ENCODE peak calls at places on chromosomes 2 and 18, in eight cellular contexts. R, V, U, G, E, W, L and Y are unnamed samples.

GRCh38 chr18:79903071-79903635 is 48.3 kb downstream of the SLC66A2 start:
- DNase-seq in R (no peak), G (no peak), U (peak), V (no peak), E (peak), W (no peak), L (no peak), Y (peak)

GRCh38 chr18:76458522-76459311 is 36.3 kb downstream of the ZNF516 start:
- DNase-seq in G (no peak), L (no peak), W (no peak), E (peak), V (no peak), R (no peak), U (no peak), Y (no peak)

GRCh38 chr2:139162456-139162855 is 382.3 kb upstream of the NXPH2 start:
- DNase-seq in E (no peak), R (no peak), U (peak), G (no peak), L (no peak), V (no peak), W (no peak), Y (no peak)

GRCh38 chr2:218476676-218477075 is 57.8 kb downstream of the VIL1 start:
- DNase-seq in G (no peak), U (no peak), L (no peak), V (no peak), R (peak), E (no peak), W (no peak), Y (no peak)

GRCh38 chr2:154692927-154693326 is 5.6 kb upstream of the KCNJ3 start:
- DNase-seq in G (no peak), W (no peak), V (no peak), L (no peak), E (no peak), U (no peak), R (peak), Y (no peak)

GRCh38 chr2:225411452-225411851 is 11.9 kb downstream of the NYAP2 start:
- DNase-seq in L (no peak), G (no peak), W (no peak), U (no peak), R (no peak), V (no peak), E (no peak), Y (no peak)

GRCh38 chr18:57789105-57789504 is 14.0 kb downstream of the ATP8B1 start:
- DNase-seq in L (no peak), G (no peak), E (no peak), R (peak), U (no peak), V (no peak), W (peak), Y (no peak)

GRCh38 chr2:200702646-200703118 is 109.0 kb upstream of the BZW1 start:
- DNase-seq in R (no peak), U (no peak), W (no peak), E (no peak), V (no peak), G (peak), L (no peak), Y (no peak)

GRCh38 chr2:27807476-27807875 is 36.0 kb downstream of the MRPL33 start:
- DNase-seq in L (peak), V (no peak), E (no peak), G (no peak), R (peak), U (peak), W (peak), Y (no peak)

GRCh38 chr18:49623571-49623970 is 61.7 kb downstream of the LIPG start:
- DNase-seq in R (no peak), E (no peak), L (no peak), W (no peak), V (no peak), G (no peak), U (no peak), Y (no peak)

GRCh38 chr2:69095246-69095645 is 82.3 kb downstream of the ANTXR1 start:
- DNase-seq in R (peak), W (peak), G (no peak), L (no peak), U (no peak), V (no peak), E (no peak), Y (no peak)

GRCh38 chr2:99615247-99615771 is 125.5 kb upstream of the REV1 start:
- DNase-seq in L (no peak), E (peak), R (no peak), W (no peak), U (peak), G (no peak), V (no peak), Y (no peak)

GRCh38 chr2:201643216-201643651 is at the start of gene TMEM237:
- DNase-seq in V (no peak), L (peak), R (peak), W (peak), E (peak), G (peak), U (peak), Y (peak)

GRCh38 chr2:3522851-3523481 is 3.6 kb upstream of the ADI1 start:
- DNase-seq in E (no peak), U (peak), G (no peak), V (peak), R (peak), L (peak), W (peak), Y (no peak)

GRCh38 chr2:45000921-45001628 is 8.2 kb downstream of the SIX2 start:
- DNase-seq in V (no peak), W (no peak), R (no peak), G (no peak), U (no peak), E (peak), L (no peak), Y (no peak)

GRCh38 chr2:190591437-190591836 is 56.9 kb upstream of the NEMP2 start:
- DNase-seq in L (no peak), V (no peak), G (no peak), E (no peak), W (no peak), R (no peak), U (no peak), Y (no peak)

GRCh38 chr2:39142012-39142346 is 21.1 kb upstream of the SOS1 start:
- DNase-seq in V (no peak), L (no peak), U (no peak), W (no peak), R (no peak), E (no peak), G (no peak), Y (no peak)

GRCh38 chr2:49687873-49688272 is 533.6 kb upstream of the FSHR start:
- DNase-seq in L (no peak), W (no peak), E (no peak), R (peak), V (no peak), U (no peak), G (no peak), Y (no peak)
- TF ChIP-seq CTCF in L (no peak), W (no peak), E (peak), R (peak), V (no peak), U (peak), G (no peak), Y (no peak)

GRCh38 chr2:215713393-215713792 is 277.5 kb upstream of the FN1 start:
- DNase-seq in V (peak), W (peak), E (no peak), L (no peak), G (no peak), R (peak), U (no peak), Y (no peak)
- TF ChIP-seq CTCF in V (no peak), W (no peak), E (no peak), L (no peak), G (no peak), R (no peak), U (no peak), Y (no peak)

DNA sequence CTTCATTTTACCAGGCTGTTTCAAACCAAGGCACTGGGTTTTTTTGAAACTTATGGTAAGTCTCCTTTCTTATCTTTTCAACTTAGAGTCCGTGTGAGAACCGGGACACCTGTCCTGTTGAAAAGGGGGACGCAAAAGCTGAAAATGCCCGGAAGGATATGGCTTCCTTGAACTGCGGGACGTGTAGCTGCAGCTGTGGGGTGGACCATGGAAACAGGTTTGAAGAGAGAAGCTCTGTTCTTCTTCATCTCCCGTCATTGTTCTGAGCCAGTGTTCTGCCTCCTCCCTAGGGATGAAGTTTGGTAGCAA is 29.5 kb upstream of the DNAJC27 start:
- DNase-seq in U (no peak), V (no peak), R (no peak), G (no peak), W (no peak), L (no peak), E (no peak), Y (no peak)
- TF ChIP-seq CTCF in U (no peak), V (no peak), R (no peak), G (no peak), W (no peak), L (no peak), E (no peak), Y (no peak)

GRCh38 chr2:66772618-66773017 is 337.7 kb downstream of the MEIS1 start:
- DNase-seq in G (no peak), W (no peak), L (no peak), V (no peak), U (no peak), R (no peak), E (no peak), Y (no peak)
- TF ChIP-seq CTCF in G (no peak), W (no peak), L (no peak), V (no peak), U (peak), R (no peak), E (no peak), Y (no peak)

DNA sequence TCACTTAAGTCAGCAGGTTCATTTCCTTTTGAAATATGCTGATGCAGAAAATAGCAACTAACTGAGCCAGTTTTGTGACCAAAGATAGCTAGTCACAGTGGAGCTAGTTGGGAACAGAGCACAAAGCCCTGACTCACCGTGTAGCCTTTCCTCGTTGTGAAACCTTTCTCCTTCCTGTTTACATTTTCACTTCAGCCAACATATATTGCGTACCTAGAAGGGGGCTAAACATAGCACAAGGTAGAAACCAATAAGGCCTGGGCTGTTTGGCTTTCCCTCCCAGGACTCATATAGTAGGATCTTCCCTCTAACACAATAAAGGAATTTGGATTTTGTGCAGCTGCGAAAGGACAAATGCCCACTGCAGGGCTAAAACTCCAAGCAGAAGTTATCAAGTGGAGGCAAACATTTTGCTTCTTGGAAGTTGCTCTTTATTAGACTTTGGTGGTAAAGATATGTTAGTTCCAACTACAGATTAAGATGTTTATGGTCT is 24.5 kb upstream of the LPIN2 start:
- DNase-seq in E (no peak), R (peak), L (no peak), W (peak), U (no peak), V (no peak), G (no peak), Y (no peak)
- TF ChIP-seq CTCF in E (no peak), R (no peak), L (no peak), W (no peak), U (no peak), V (no peak), G (no peak), Y (no peak)

DNA sequence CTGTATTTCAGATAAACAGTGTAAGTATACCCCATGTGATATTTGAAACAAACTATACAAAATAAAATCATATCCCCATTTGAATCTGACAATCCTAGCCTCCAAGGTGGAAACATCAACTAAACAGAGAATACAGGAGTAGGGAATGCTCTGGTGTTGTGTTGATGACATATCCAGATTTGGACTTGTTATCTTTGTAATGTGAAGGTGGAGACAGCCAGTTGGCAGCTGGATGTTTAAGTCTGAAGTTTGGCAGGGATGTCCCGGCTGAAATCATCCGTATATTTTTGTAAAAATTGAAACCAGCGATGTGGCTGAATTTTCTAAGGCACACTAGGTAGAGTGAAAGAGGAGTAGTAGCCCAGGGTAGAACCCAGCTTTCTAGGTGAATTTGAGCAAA is 246.8 kb upstream of the APCDD1 start:
- DNase-seq in U (no peak), V (no peak), E (no peak), W (peak), L (no peak), R (peak), G (no peak), Y (no peak)
- TF ChIP-seq CTCF in U (no peak), V (no peak), E (no peak), W (no peak), L (no peak), R (no peak), G (no peak), Y (no peak)